ENCODE peak calls at places on chromosomes 4 and X, in ten cellular contexts. X, T, F, O, N, B, S, C, R and Q are unnamed samples. For H3K4me1, the result is how much of the 10 kb centered on the place peaks cover.

GRCh38 chr4:15034071-15034764 is 31.9 kb downstream of the CPEB2 start:
- DNase-seq in F (peak), C (no peak), R (no peak), X (no peak), N (no peak), B (no peak), T (no peak), O (peak), S (no peak), Q (no peak)

GRCh38 chr4:37981844-37982720 is 21.9 kb downstream of the PTTG2 start:
- DNase-seq in T (no peak), O (no peak), C (no peak), S (no peak), X (no peak), F (peak), B (no peak), N (no peak), R (no peak), Q (no peak)

GRCh38 chr4:171924761-171925376 is 111.7 kb downstream of the GALNTL6 start:
- DNase-seq in X (no peak), F (no peak), C (no peak), O (no peak), B (no peak), S (no peak), N (no peak), R (no peak), T (no peak), Q (no peak)

GRCh38 chrX:107470198-107470597 is 20.7 kb downstream of the FRMPD3 start:
- DNase-seq in O (no peak), T (no peak), C (no peak), R (no peak), F (no peak), N (no peak), B (no peak), S (no peak), X (no peak), Q (no peak)

GRCh38 chr4:6114181-6114580 is 86.2 kb downstream of the JAKMIP1 start:
- DNase-seq in S (no peak), N (no peak), F (no peak), X (no peak), O (no peak), T (no peak), B (no peak), C (no peak), R (no peak), Q (no peak)

GRCh38 chrX:10722804-10723364 is 102.5 kb upstream of the MID1 start:
- DNase-seq in X (no peak), O (peak), R (peak), S (no peak), C (peak), T (peak), B (peak), N (peak), F (peak), Q (no peak)

GRCh38 chr4:127896069-127896468 is 15.4 kb downstream of the PLK4 start:
- DNase-seq in B (no peak), N (no peak), C (no peak), S (no peak), O (no peak), X (no peak), F (no peak), R (no peak), T (no peak), Q (no peak)

GRCh38 chr4:40916218-40916555 is 166.4 kb downstream of the NSUN7 start:
- DNase-seq in X (no peak), F (no peak), O (peak), N (no peak), T (no peak), C (no peak), S (no peak), R (no peak), B (no peak), Q (no peak)

GRCh38 chrX:103716967-103717366 is 6.3 kb downstream of the TMEM31 start:
- DNase-seq in S (no peak), O (peak), F (peak), T (no peak), C (peak), R (no peak), N (peak), X (no peak), B (no peak), Q (no peak)

GRCh38 chr4:122764808-122765189 is 32.3 kb downstream of the BBS12 start:
- DNase-seq in S (no peak), C (no peak), O (peak), T (no peak), R (no peak), B (no peak), F (peak), N (no peak), X (no peak), Q (no peak)

GRCh38 chr4:53960843-53961242 is 103.6 kb downstream of the CHIC2 start:
- DNase-seq in S (no peak), R (no peak), B (no peak), O (no peak), X (no peak), T (no peak), F (no peak), C (no peak), N (no peak), Q (no peak)

GRCh38 chr4:53963786-53964185 is 100.6 kb downstream of the CHIC2 start:
- DNase-seq in O (no peak), N (no peak), R (no peak), X (no peak), S (no peak), C (no peak), F (no peak), B (no peak), T (no peak), Q (no peak)

GRCh38 chr4:53959373-53959772 is 105.0 kb downstream of the CHIC2 start:
- DNase-seq in C (no peak), O (no peak), T (no peak), F (no peak), B (no peak), R (no peak), X (no peak), S (no peak), N (no peak), Q (no peak)

GRCh38 chr4:53962516-53963225 is 101.7 kb downstream of the CHIC2 start:
- DNase-seq in X (no peak), B (no peak), S (no peak), C (no peak), T (peak), R (peak), O (peak), F (peak), N (no peak), Q (no peak)

GRCh38 chr4:53963336-53963735 is 101.1 kb downstream of the CHIC2 start:
- DNase-seq in T (no peak), R (peak), B (no peak), X (no peak), O (no peak), N (no peak), S (no peak), F (no peak), C (no peak), Q (no peak)
- H3K4me1 ChIP-seq in T (under half), R (under half), B (under half), X (under half), O (under half), N (under half), S (under half), F (under half), C (under half), Q (under half)

DNA sequence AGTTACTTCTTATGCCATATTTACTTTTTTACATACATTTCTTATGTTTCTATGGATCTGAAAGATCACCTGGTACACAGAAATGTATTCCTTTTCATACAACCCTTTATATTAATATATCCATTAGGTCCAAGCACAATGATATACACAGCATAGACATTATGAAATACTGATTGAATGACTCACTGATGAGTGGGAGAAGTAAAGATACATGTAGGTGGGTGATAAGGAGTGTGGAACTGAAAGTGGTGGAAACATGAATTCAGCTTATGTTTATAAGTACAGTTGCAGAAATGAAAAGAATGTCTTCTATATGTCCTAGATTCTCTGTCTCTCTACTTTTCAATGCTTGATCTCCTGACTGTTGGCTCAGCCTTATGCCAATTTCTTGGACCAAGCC is 87.9 kb downstream of the YIPF7 start:
- DNase-seq in T (no peak), O (no peak), F (peak), N (no peak), C (no peak), S (no peak), B (no peak), R (no peak), X (no peak), Q (no peak)
- H3K27ac ChIP-seq in T (no peak), O (no peak), F (no peak), N (no peak), C (no peak), S (no peak), B (no peak), R (no peak), X (no peak), Q (no peak)

GRCh38 chr4:145351162-145351561 is 130.5 kb upstream of the SMAD1 start:
- DNase-seq in O (no peak), N (no peak), B (no peak), R (no peak), X (no peak), F (no peak), T (no peak), S (no peak), C (no peak), Q (no peak)

GRCh38 chr4:145351922-145352321 is 129.7 kb upstream of the SMAD1 start:
- DNase-seq in C (no peak), O (no peak), S (no peak), R (no peak), N (no peak), F (no peak), X (no peak), B (no peak), T (no peak), Q (no peak)

GRCh38 chr4:145347684-145348083 is 134.0 kb upstream of the SMAD1 start:
- DNase-seq in F (no peak), N (no peak), B (no peak), T (peak), R (no peak), C (no peak), X (no peak), S (no peak), O (peak), Q (no peak)

GRCh38 chr4:145352438-145353145 is 129.1 kb upstream of the SMAD1 start:
- DNase-seq in S (no peak), F (no peak), C (no peak), R (no peak), B (no peak), O (no peak), T (no peak), N (no peak), X (no peak), Q (no peak)
- H3K4me3 ChIP-seq in S (no peak), F (no peak), C (no peak), R (no peak), B (no peak), O (no peak), T (no peak), N (no peak), X (no peak), Q (no peak)

DNA sequence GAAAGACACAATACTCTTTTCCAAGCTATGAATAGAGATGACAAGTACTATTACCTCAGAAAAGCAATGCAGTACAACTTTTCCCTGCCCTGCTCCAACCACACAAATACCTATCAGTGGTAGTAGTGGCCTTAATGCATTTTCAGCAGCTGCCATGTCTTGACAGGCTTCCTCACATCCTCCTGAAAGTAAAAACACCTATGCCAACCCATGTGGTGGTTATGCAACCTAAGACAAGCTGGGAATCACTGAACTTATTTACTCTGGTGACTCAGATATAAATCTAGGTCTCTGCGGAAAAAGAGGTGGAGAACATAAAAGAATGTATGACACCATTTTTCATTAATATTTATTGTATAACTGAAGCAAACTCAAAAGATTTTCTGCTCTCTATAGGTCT is 14.5 kb downstream of the WDFY3 start:
- DNase-seq in X (no peak), F (peak), T (no peak), B (no peak), R (no peak), C (no peak), N (no peak), O (no peak), S (no peak), Q (no peak)
- H3K4me1 ChIP-seq in X (half or more), F (under half), T (under half), B (under half), R (under half), C (under half), N (under half), O (under half), S (under half), Q (under half)

DNA sequence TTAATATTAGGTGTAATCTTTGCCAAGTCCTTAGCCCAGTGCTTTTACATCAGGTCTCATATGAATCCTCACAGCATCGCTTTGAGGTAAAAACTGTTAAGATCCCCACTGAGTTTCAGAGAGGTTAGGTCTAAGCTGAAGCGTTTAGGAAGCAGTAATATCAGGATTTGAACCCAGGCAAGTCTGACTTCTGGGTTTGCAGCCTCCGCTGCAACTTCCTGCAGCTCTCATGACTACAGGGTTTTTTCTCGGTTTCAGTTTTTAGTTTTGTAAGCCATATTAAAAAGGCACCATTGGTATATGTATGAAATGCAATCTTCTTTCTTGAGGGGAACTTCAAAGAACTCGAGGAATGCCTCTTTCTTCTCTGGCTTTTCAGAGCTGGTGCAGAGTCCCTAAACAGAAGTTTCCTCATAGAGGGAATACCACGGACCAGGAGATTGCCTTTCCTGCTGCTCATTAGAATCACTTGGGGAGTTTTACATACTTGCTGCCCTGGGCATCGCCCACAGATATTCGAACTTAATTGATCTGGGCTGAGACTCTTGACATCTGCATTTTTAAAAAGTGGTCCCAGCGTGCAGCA is 6.5 kb downstream of the MTM1 start:
- DNase-seq in N (no peak), X (no peak), C (no peak), R (no peak), O (no peak), S (no peak), F (no peak), T (no peak), B (no peak), Q (peak)
- H3K27ac ChIP-seq in N (peak), X (peak), C (no peak), R (no peak), O (no peak), S (no peak), F (peak), T (no peak), B (no peak), Q (peak)

GRCh38 chr4:20723463-20723862 is 23.2 kb downstream of the PACRGL start:
- DNase-seq in B (peak), S (no peak), N (no peak), C (no peak), F (no peak), O (no peak), R (no peak), X (no peak), T (no peak), Q (no peak)

GRCh38 chr4:20724915-20725314 is 24.7 kb downstream of the PACRGL start:
- DNase-seq in O (no peak), F (no peak), R (no peak), T (no peak), B (no peak), C (no peak), S (no peak), X (no peak), N (no peak), Q (no peak)

DNA sequence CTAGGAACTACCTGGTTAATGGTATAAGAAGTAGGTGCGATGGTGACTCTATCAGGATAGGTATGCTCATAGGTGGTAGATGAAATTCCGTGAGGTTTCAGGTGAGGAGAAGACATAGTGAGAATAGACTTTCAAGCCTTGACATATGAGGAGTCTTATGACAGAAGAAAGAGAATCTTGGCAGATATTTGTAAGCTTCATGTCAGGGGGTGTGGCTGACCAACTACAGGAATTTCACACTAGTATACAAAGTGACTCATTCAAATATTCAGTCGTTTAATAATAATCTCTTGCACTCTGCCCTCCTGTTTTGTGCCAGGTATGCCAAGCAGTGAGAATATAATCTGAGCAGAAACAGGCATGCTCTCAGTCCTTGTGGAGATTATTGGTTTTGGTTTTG is 22.8 kb downstream of the PACRGL start:
- DNase-seq in N (no peak), R (no peak), X (no peak), C (no peak), T (no peak), S (no peak), B (no peak), O (peak), F (peak), Q (no peak)
- H3K4me3 ChIP-seq in N (no peak), R (no peak), X (no peak), C (no peak), T (no peak), S (no peak), B (no peak), O (no peak), F (no peak), Q (no peak)

DNA sequence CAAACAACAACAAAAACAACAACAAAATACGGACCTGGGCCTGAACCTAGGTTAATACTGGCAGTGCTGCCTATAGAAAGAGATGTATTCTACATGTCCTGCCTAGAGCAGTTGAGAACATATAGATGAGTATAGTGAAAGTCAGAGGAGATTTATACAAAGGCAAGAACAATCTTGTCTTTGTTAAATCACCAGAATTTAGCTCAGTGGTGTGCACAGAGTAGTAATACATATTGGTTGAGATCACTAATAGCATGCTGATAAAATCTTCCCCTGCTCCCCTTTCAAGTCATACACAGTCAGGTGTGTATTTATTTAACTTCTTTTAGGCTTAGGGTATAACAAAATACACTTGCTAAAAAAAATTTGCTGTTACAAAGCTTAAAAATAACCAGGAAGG is 247.8 kb downstream of the ADGRL3 start:
- DNase-seq in N (no peak), T (no peak), R (no peak), B (no peak), O (peak), C (no peak), S (no peak), X (no peak), F (peak), Q (no peak)
- H3K4me1 ChIP-seq in N (under half), T (under half), R (under half), B (under half), O (under half), C (under half), S (under half), X (under half), F (under half), Q (under half)

GRCh38 chrX:150548251-150548650 is 20.2 kb upstream of the MTM1 start:
- DNase-seq in R (no peak), F (no peak), S (no peak), B (no peak), N (no peak), C (no peak), O (no peak), T (no peak), X (no peak), Q (no peak)
- H3K27ac ChIP-seq in R (peak), F (no peak), S (no peak), B (no peak), N (peak), C (peak), O (no peak), T (no peak), X (peak), Q (no peak)